ENCODE peak calls at places on chromosomes 1 and 21, in eight cellular contexts. One of them, this sample, is unnamed.

GRCh38 chr1:48823161-48823560 is 46.5 kb upstream of the BEND5 start:
- DNase-seq in HFF-Myc: no peak
- DNase-seq in Caco-2: no peak
- DNase-seq in Panc1: no peak
- DNase-seq in OCI-LY7: no peak
- DNase-seq in brain microvascular endothelial cell: no peak
- DNase-seq in A549: no peak
- DNase-seq in body of pancreas: peak
- DNase-seq in this sample: no peak

GRCh38 chr1:241679404-241679803 is 27.3 kb downstream of the WDR64 start:
- DNase-seq in body of pancreas: no peak
- DNase-seq in OCI-LY7: no peak
- DNase-seq in Panc1: no peak
- DNase-seq in Caco-2: no peak
- DNase-seq in A549: no peak
- DNase-seq in HFF-Myc: no peak
- DNase-seq in brain microvascular endothelial cell: no peak
- DNase-seq in this sample: no peak

GRCh38 chr21:43943512-43944110 is 68.5 kb upstream of the TRAPPC10 start:
- DNase-seq in brain microvascular endothelial cell: no peak
- DNase-seq in body of pancreas: no peak
- DNase-seq in Panc1: no peak
- DNase-seq in Caco-2: no peak
- DNase-seq in OCI-LY7: no peak
- DNase-seq in A549: no peak
- DNase-seq in HFF-Myc: no peak
- DNase-seq in this sample: no peak

GRCh38 chr1:63662056-63662836 is 69.0 kb downstream of the PGM1 start:
- DNase-seq in A549: peak
- DNase-seq in Caco-2: no peak
- DNase-seq in body of pancreas: no peak
- DNase-seq in brain microvascular endothelial cell: peak
- DNase-seq in Panc1: no peak
- DNase-seq in OCI-LY7: no peak
- DNase-seq in HFF-Myc: peak
- DNase-seq in this sample: no peak

GRCh38 chr1:116020668-116021272 is 44.5 kb downstream of the SLC22A15 start:
- DNase-seq in Panc1: peak
- DNase-seq in A549: peak
- DNase-seq in OCI-LY7: peak
- DNase-seq in body of pancreas: peak
- DNase-seq in brain microvascular endothelial cell: peak
- DNase-seq in Caco-2: peak
- DNase-seq in HFF-Myc: peak
- DNase-seq in this sample: peak

GRCh38 chr1:100785399-100786082 is 66.0 kb downstream of the VCAM1 start:
- DNase-seq in A549: no peak
- DNase-seq in Panc1: no peak
- DNase-seq in OCI-LY7: no peak
- DNase-seq in brain microvascular endothelial cell: peak
- DNase-seq in Caco-2: no peak
- DNase-seq in body of pancreas: no peak
- DNase-seq in HFF-Myc: no peak
- DNase-seq in this sample: no peak

GRCh38 chr1:220271706-220272046 is 577 bp downstream of the RAB3GAP2 start:
- DNase-seq in body of pancreas: peak
- DNase-seq in HFF-Myc: no peak
- DNase-seq in A549: peak
- DNase-seq in Caco-2: peak
- DNase-seq in brain microvascular endothelial cell: peak
- DNase-seq in Panc1: no peak
- DNase-seq in OCI-LY7: no peak
- DNase-seq in this sample: peak

GRCh38 chr1:111082421-111083192 is 57.3 kb downstream of the DRAM2 start:
- DNase-seq in Panc1: no peak
- DNase-seq in body of pancreas: no peak
- DNase-seq in brain microvascular endothelial cell: no peak
- DNase-seq in OCI-LY7: no peak
- DNase-seq in Caco-2: no peak
- DNase-seq in A549: no peak
- DNase-seq in HFF-Myc: no peak
- DNase-seq in this sample: no peak

GRCh38 chr1:110172001-110172400 is 21.7 kb downstream of the SLC6A17 start:
- DNase-seq in brain microvascular endothelial cell: no peak
- DNase-seq in A549: no peak
- DNase-seq in OCI-LY7: no peak
- DNase-seq in Panc1: no peak
- DNase-seq in Caco-2: no peak
- DNase-seq in body of pancreas: no peak
- DNase-seq in HFF-Myc: no peak
- DNase-seq in this sample: no peak

GRCh38 chr1:230426246-230427101 is at the start of gene PGBD5:
- DNase-seq in body of pancreas: peak
- DNase-seq in Caco-2: peak
- DNase-seq in OCI-LY7: peak
- DNase-seq in Panc1: no peak
- DNase-seq in HFF-Myc: no peak
- DNase-seq in brain microvascular endothelial cell: peak
- DNase-seq in A549: peak
- DNase-seq in this sample: peak

GRCh38 chr21:42030311-42030710 is 20.2 kb upstream of the ZBTB21 start:
- DNase-seq in A549: no peak
- DNase-seq in Panc1: no peak
- DNase-seq in OCI-LY7: no peak
- DNase-seq in brain microvascular endothelial cell: no peak
- DNase-seq in Caco-2: no peak
- DNase-seq in HFF-Myc: no peak
- DNase-seq in body of pancreas: no peak
- DNase-seq in this sample: no peak

GRCh38 chr1:16458801-16459200 is 18.3 kb downstream of the NECAP2 start:
- DNase-seq in body of pancreas: no peak
- DNase-seq in HFF-Myc: no peak
- DNase-seq in Caco-2: no peak
- DNase-seq in brain microvascular endothelial cell: no peak
- DNase-seq in OCI-LY7: no peak
- DNase-seq in A549: no peak
- DNase-seq in Panc1: no peak
- DNase-seq in this sample: no peak

GRCh38 chr1:204410764-204411450 is 710 bp downstream of the PPP1R15B start:
- DNase-seq in OCI-LY7: peak
- DNase-seq in Panc1: no peak
- DNase-seq in body of pancreas: peak
- DNase-seq in HFF-Myc: no peak
- DNase-seq in brain microvascular endothelial cell: peak
- DNase-seq in Caco-2: peak
- DNase-seq in A549: no peak
- DNase-seq in this sample: peak

GRCh38 chr1:84995484-84996334 is 1.2 kb downstream of the MCOLN2 start:
- DNase-seq in Caco-2: no peak
- DNase-seq in body of pancreas: no peak
- DNase-seq in HFF-Myc: no peak
- DNase-seq in Panc1: no peak
- DNase-seq in brain microvascular endothelial cell: no peak
- DNase-seq in OCI-LY7: peak
- DNase-seq in A549: no peak
- DNase-seq in this sample: peak

GRCh38 chr1:163872067-163872466 is 550.3 kb downstream of the NUF2 start:
- DNase-seq in OCI-LY7: no peak
- DNase-seq in body of pancreas: no peak
- DNase-seq in brain microvascular endothelial cell: no peak
- DNase-seq in Caco-2: no peak
- DNase-seq in A549: no peak
- DNase-seq in Panc1: no peak
- DNase-seq in HFF-Myc: no peak
- DNase-seq in this sample: no peak

GRCh38 chr1:234779160-234779538 is 169.2 kb upstream of the IRF2BP2 start:
- DNase-seq in OCI-LY7: no peak
- DNase-seq in HFF-Myc: no peak
- DNase-seq in brain microvascular endothelial cell: no peak
- DNase-seq in A549: no peak
- DNase-seq in body of pancreas: no peak
- DNase-seq in Caco-2: peak
- DNase-seq in Panc1: no peak
- DNase-seq in this sample: no peak

GRCh38 chr1:190179817-190180216 is 297.8 kb downstream of the BRINP3 start:
- DNase-seq in A549: peak
- DNase-seq in body of pancreas: no peak
- DNase-seq in HFF-Myc: no peak
- DNase-seq in brain microvascular endothelial cell: no peak
- DNase-seq in Panc1: peak
- DNase-seq in Caco-2: peak
- DNase-seq in OCI-LY7: no peak
- DNase-seq in this sample: no peak

DNA sequence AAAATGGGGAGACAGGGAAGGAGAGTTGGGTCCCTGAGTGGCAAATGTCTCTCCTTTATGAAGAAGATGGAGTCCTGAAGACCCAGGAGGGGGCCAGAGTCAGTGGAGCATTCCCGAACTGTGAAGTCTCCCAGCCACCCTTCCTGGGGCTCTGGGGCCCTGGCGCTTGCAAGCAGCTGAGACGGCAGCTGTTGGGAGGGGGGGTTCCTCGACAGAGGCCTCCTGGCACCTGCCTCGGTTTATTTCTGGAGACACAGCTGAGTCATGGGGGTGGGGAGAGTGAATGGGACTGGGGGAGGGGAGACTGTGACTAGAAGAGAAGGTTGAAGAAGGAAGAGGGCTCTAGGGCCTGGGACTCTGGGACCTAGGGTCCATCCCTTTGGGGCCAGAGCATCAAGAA is 14.0 kb downstream of the NES start:
- DNase-seq in HFF-Myc: no peak
- DNase-seq in A549: no peak
- DNase-seq in Panc1: no peak
- DNase-seq in Caco-2: no peak
- DNase-seq in OCI-LY7: peak
- DNase-seq in body of pancreas: no peak
- DNase-seq in brain microvascular endothelial cell: no peak
- DNase-seq in this sample: peak
- H3K4me3 ChIP-seq in HFF-Myc: no peak
- H3K4me3 ChIP-seq in A549: no peak
- H3K4me3 ChIP-seq in Panc1: no peak
- H3K4me3 ChIP-seq in Caco-2: no peak
- H3K4me3 ChIP-seq in OCI-LY7: peak
- H3K4me3 ChIP-seq in body of pancreas: no peak
- H3K4me3 ChIP-seq in brain microvascular endothelial cell: no peak
- H3K4me3 ChIP-seq in this sample: no peak

GRCh38 chr1:9612871-9613624 is 24.3 kb downstream of the TMEM201 start:
- DNase-seq in A549: no peak
- DNase-seq in brain microvascular endothelial cell: no peak
- DNase-seq in HFF-Myc: no peak
- DNase-seq in OCI-LY7: no peak
- DNase-seq in Caco-2: no peak
- DNase-seq in Panc1: no peak
- DNase-seq in body of pancreas: no peak
- DNase-seq in this sample: no peak

GRCh38 chr1:9612162-9612845 is 23.6 kb downstream of the TMEM201 start:
- DNase-seq in A549: no peak
- DNase-seq in body of pancreas: no peak
- DNase-seq in Panc1: no peak
- DNase-seq in OCI-LY7: no peak
- DNase-seq in Caco-2: no peak
- DNase-seq in brain microvascular endothelial cell: no peak
- DNase-seq in HFF-Myc: no peak
- DNase-seq in this sample: no peak

GRCh38 chr1:9618912-9619679 is 30.4 kb downstream of the TMEM201 start:
- DNase-seq in A549: no peak
- DNase-seq in Caco-2: no peak
- DNase-seq in body of pancreas: no peak
- DNase-seq in HFF-Myc: no peak
- DNase-seq in Panc1: no peak
- DNase-seq in brain microvascular endothelial cell: no peak
- DNase-seq in OCI-LY7: no peak
- DNase-seq in this sample: no peak

GRCh38 chr1:9613625-9614299 is 25.1 kb downstream of the TMEM201 start:
- DNase-seq in body of pancreas: no peak
- DNase-seq in Caco-2: no peak
- DNase-seq in Panc1: no peak
- DNase-seq in HFF-Myc: no peak
- DNase-seq in brain microvascular endothelial cell: no peak
- DNase-seq in A549: no peak
- DNase-seq in OCI-LY7: no peak
- DNase-seq in this sample: no peak

GRCh38 chr1:9615316-9616063 is 26.8 kb downstream of the TMEM201 start:
- DNase-seq in Caco-2: peak
- DNase-seq in brain microvascular endothelial cell: peak
- DNase-seq in Panc1: peak
- DNase-seq in OCI-LY7: peak
- DNase-seq in body of pancreas: peak
- DNase-seq in HFF-Myc: peak
- DNase-seq in A549: peak
- DNase-seq in this sample: peak
- TF ChIP-seq CTCF in Caco-2: peak
- TF ChIP-seq CTCF in brain microvascular endothelial cell: peak
- TF ChIP-seq CTCF in Panc1: peak
- TF ChIP-seq CTCF in OCI-LY7: peak
- TF ChIP-seq CTCF in body of pancreas: peak
- TF ChIP-seq CTCF in HFF-Myc: peak
- TF ChIP-seq CTCF in A549: peak
- TF ChIP-seq CTCF in this sample: peak

GRCh38 chr1:119006406-119007279 is 18.5 kb upstream of the TBX15 start:
- DNase-seq in Panc1: no peak
- DNase-seq in OCI-LY7: no peak
- DNase-seq in Caco-2: no peak
- DNase-seq in brain microvascular endothelial cell: no peak
- DNase-seq in body of pancreas: no peak
- DNase-seq in A549: no peak
- DNase-seq in HFF-Myc: no peak
- DNase-seq in this sample: no peak
- H3K4me3 ChIP-seq in Panc1: no peak
- H3K4me3 ChIP-seq in OCI-LY7: no peak
- H3K4me3 ChIP-seq in Caco-2: no peak
- H3K4me3 ChIP-seq in brain microvascular endothelial cell: no peak
- H3K4me3 ChIP-seq in body of pancreas: no peak
- H3K4me3 ChIP-seq in A549: peak
- H3K4me3 ChIP-seq in HFF-Myc: no peak
- H3K4me3 ChIP-seq in this sample: no peak

GRCh38 chr1:201827321-201828281 is 1.4 kb upstream of the IPO9 start:
- DNase-seq in HFF-Myc: no peak
- DNase-seq in Panc1: no peak
- DNase-seq in brain microvascular endothelial cell: no peak
- DNase-seq in body of pancreas: no peak
- DNase-seq in A549: no peak
- DNase-seq in Caco-2: no peak
- DNase-seq in OCI-LY7: no peak
- DNase-seq in this sample: no peak

GRCh38 chr1:201826830-201827229 is 2.1 kb upstream of the IPO9 start:
- DNase-seq in OCI-LY7: no peak
- DNase-seq in A549: no peak
- DNase-seq in body of pancreas: no peak
- DNase-seq in Panc1: no peak
- DNase-seq in HFF-Myc: no peak
- DNase-seq in Caco-2: no peak
- DNase-seq in brain microvascular endothelial cell: peak
- DNase-seq in this sample: no peak

GRCh38 chr1:201828820-201829774 is at the start of gene IPO9:
- DNase-seq in Panc1: peak
- DNase-seq in OCI-LY7: peak
- DNase-seq in HFF-Myc: peak
- DNase-seq in body of pancreas: peak
- DNase-seq in Caco-2: peak
- DNase-seq in brain microvascular endothelial cell: peak
- DNase-seq in A549: peak
- DNase-seq in this sample: peak

GRCh38 chr1:201831371-201831770 is 2.4 kb downstream of the IPO9 start:
- DNase-seq in Panc1: no peak
- DNase-seq in A549: no peak
- DNase-seq in HFF-Myc: no peak
- DNase-seq in brain microvascular endothelial cell: no peak
- DNase-seq in Caco-2: no peak
- DNase-seq in OCI-LY7: no peak
- DNase-seq in body of pancreas: no peak
- DNase-seq in this sample: no peak

GRCh38 chr1:201828451-201828819 is 522 bp upstream of the IPO9 start:
- DNase-seq in HFF-Myc: no peak
- DNase-seq in Caco-2: no peak
- DNase-seq in A549: no peak
- DNase-seq in OCI-LY7: no peak
- DNase-seq in Panc1: no peak
- DNase-seq in body of pancreas: no peak
- DNase-seq in brain microvascular endothelial cell: no peak
- DNase-seq in this sample: no peak
- TF ChIP-seq CTCF in HFF-Myc: no peak
- TF ChIP-seq CTCF in Caco-2: no peak
- TF ChIP-seq CTCF in A549: no peak
- TF ChIP-seq CTCF in OCI-LY7: no peak
- TF ChIP-seq CTCF in Panc1: no peak
- TF ChIP-seq CTCF in body of pancreas: no peak
- TF ChIP-seq CTCF in brain microvascular endothelial cell: no peak
- TF ChIP-seq CTCF in this sample: no peak

This sample was measured in GM12865.